ENCODE peak calls at places on chromosomes 13 and 19, in nine cellular contexts. F, W, V, K, X, C, J, L and H are unnamed samples.

GRCh38 chr13:36819811-36820140 is 754 bp downstream of the RFXAP start:
- DNase-seq in K (no peak), C (no peak), J (no peak), V (peak), W (peak), L (peak), F (no peak), X (no peak), H (no peak)

GRCh38 chr19:45125975-45126493 is 33.1 kb downstream of the PPP1R37 start:
- DNase-seq in X (peak), V (no peak), K (peak), J (no peak), C (peak), L (peak), F (peak), W (peak), H (no peak)

GRCh38 chr19:55173717-55174409 is 6.2 kb downstream of the SYT5 start:
- DNase-seq in W (peak), C (peak), V (peak), L (peak), X (peak), K (no peak), J (peak), F (peak), H (no peak)

GRCh38 chr19:50381881-50382729 is 2.0 kb upstream of the POLD1 start:
- DNase-seq in J (no peak), V (no peak), K (no peak), L (no peak), C (no peak), W (no peak), F (no peak), X (no peak), H (no peak)

GRCh38 chr13:113631341-113632095 is 26.5 kb downstream of the ATP4B start:
- DNase-seq in K (peak), F (peak), J (no peak), W (no peak), V (no peak), C (no peak), X (no peak), L (no peak), H (no peak)

GRCh38 chr19:3289971-3290569 is 65.6 kb downstream of the CELF5 start:
- DNase-seq in K (no peak), W (no peak), X (no peak), C (no peak), J (no peak), F (no peak), L (no peak), V (no peak), H (no peak)

GRCh38 chr13:94362411-94362909 is 117.0 kb downstream of the DCT start:
- DNase-seq in V (peak), X (peak), W (peak), L (peak), C (peak), K (no peak), F (no peak), J (peak), H (peak)

GRCh38 chr19:39246951-39247669 is 1.5 kb downstream of the IFNL4 start:
- DNase-seq in C (no peak), L (no peak), K (no peak), F (peak), V (no peak), W (no peak), J (no peak), X (no peak), H (no peak)

GRCh38 chr13:90201676-90202425 is 1145.6 kb upstream of the MIR17HG start:
- DNase-seq in L (no peak), K (no peak), W (peak), X (no peak), C (peak), V (no peak), J (no peak), F (no peak), H (no peak)

GRCh38 chr13:77565635-77566034 is 30.1 kb downstream of the SCEL start:
- DNase-seq in W (peak), V (no peak), X (peak), J (no peak), K (no peak), L (peak), F (no peak), C (no peak), H (no peak)

GRCh38 chr13:27622102-27622820 is 569 bp downstream of the POLR1D start:
- DNase-seq in F (no peak), K (no peak), W (no peak), C (no peak), X (no peak), L (no peak), V (no peak), J (no peak), H (no peak)

GRCh38 chr13:112734696-112735547 is 45.1 kb downstream of the ATP11A start:
- DNase-seq in J (no peak), W (no peak), V (no peak), L (no peak), X (no peak), K (no peak), F (no peak), C (no peak), H (no peak)

GRCh38 chr13:44223785-44224432 is 149.7 kb upstream of the SERP2 start:
- DNase-seq in J (no peak), F (no peak), L (no peak), K (no peak), X (no peak), C (no peak), W (peak), V (no peak), H (no peak)

GRCh38 chr19:13830761-13831481 is 35.7 kb downstream of the ZSWIM4 start:
- DNase-seq in C (no peak), J (no peak), L (no peak), V (no peak), F (no peak), K (no peak), X (no peak), W (no peak), H (no peak)

GRCh38 chr13:113658836-113659235 is 838 bp upstream of the ATP4B start:
- DNase-seq in L (no peak), W (no peak), F (peak), V (no peak), K (peak), J (no peak), C (no peak), X (no peak), H (no peak)

GRCh38 chr13:48542581-48543341 is 9.9 kb upstream of the RCBTB2 start:
- DNase-seq in C (peak), W (peak), F (peak), X (no peak), J (peak), L (no peak), K (peak), V (no peak), H (no peak)

GRCh38 chr13:97567510-97568243 is 133.7 kb downstream of the RAP2A start:
- DNase-seq in J (peak), K (peak), X (peak), L (no peak), C (no peak), W (peak), F (no peak), V (peak), H (no peak)

GRCh38 chr13:49933511-49933910 is 2.6 kb downstream of the SPRYD7 start:
- DNase-seq in X (no peak), V (no peak), W (peak), K (no peak), F (no peak), C (no peak), J (no peak), L (no peak), H (no peak)

GRCh38 chr19:48120505-48120904 is 9.9 kb upstream of the PLA2G4C start:
- DNase-seq in V (no peak), J (no peak), W (no peak), L (no peak), X (no peak), F (no peak), K (no peak), C (no peak), H (no peak)

GRCh38 chr19:3201072-3201700 is 15.5 kb downstream of the NCLN start:
- DNase-seq in L (no peak), V (no peak), K (no peak), C (no peak), X (no peak), W (no peak), J (no peak), F (no peak), H (no peak)

GRCh38 chr19:2271516-2272103 is 10.4 kb downstream of the PEAK3 start:
- DNase-seq in V (peak), L (peak), W (peak), J (peak), X (no peak), F (no peak), C (no peak), K (no peak), H (no peak)

GRCh38 chr13:93476175-93476574 is 249.6 kb downstream of the GPC6 start:
- DNase-seq in J (no peak), C (no peak), X (no peak), K (no peak), W (peak), L (peak), F (no peak), V (peak), H (no peak)

GRCh38 chr13:49958321-49958720 is 22.2 kb upstream of the SPRYD7 start:
- DNase-seq in K (no peak), L (peak), C (no peak), J (no peak), F (no peak), X (no peak), W (no peak), V (no peak), H (no peak)

GRCh38 chr13:110047511-110047910 is 259.4 kb downstream of the COL4A1 start:
- DNase-seq in J (peak), F (peak), V (no peak), W (peak), X (no peak), K (peak), L (no peak), C (peak), H (no peak)

GRCh38 chr19:49064768-49065611 is at the start of gene NTF4:
- DNase-seq in L (no peak), K (peak), W (peak), V (no peak), C (no peak), J (no peak), F (no peak), X (peak), H (peak)

GRCh38 chr13:74771964-74772363 is 637.8 kb upstream of the KLF12 start:
- DNase-seq in X (no peak), C (no peak), V (peak), K (no peak), W (peak), L (peak), J (no peak), F (no peak), H (no peak)

GRCh38 chr19:55092423-55093318 is 17.0 kb downstream of the EPS8L1 start:
- DNase-seq in W (no peak), V (no peak), F (no peak), C (no peak), L (no peak), X (no peak), K (no peak), J (no peak), H (no peak)

GRCh38 chr13:26459276-26460131 is 98.0 kb upstream of the WASF3 start:
- DNase-seq in L (no peak), X (no peak), C (peak), V (no peak), J (no peak), K (no peak), F (peak), W (no peak), H (no peak)

GRCh38 chr13:50387124-50387581 is 371.9 kb downstream of the KCNRG start:
- DNase-seq in V (no peak), C (peak), X (no peak), W (no peak), K (peak), L (no peak), J (peak), F (peak), H (no peak)

GRCh38 chr19:10603084-10603872 is 16.2 kb upstream of the AP1M2 start:
- DNase-seq in K (peak), X (no peak), F (peak), V (no peak), L (no peak), W (no peak), C (peak), J (peak), H (no peak)

GRCh38 chr19:3695986-3696659 is 4.1 kb downstream of the PIP5K1C start:
- DNase-seq in F (no peak), J (no peak), X (no peak), W (no peak), L (no peak), K (no peak), V (no peak), C (no peak), H (no peak)

GRCh38 chr19:53161123-53161522 is 2.3 kb upstream of the ZNF347 start:
- DNase-seq in J (no peak), C (no peak), X (no peak), F (no peak), L (no peak), V (no peak), K (no peak), W (no peak), H (no peak)

GRCh38 chr13:113299951-113300350 is 2.9 kb downstream of the LAMP1 start:
- DNase-seq in J (no peak), K (no peak), W (peak), C (no peak), X (no peak), F (no peak), V (no peak), L (no peak), H (no peak)

GRCh38 chr13:20566424-20566916 is 487 bp upstream of the IFT88 start:
- DNase-seq in W (peak), X (peak), L (peak), C (no peak), F (no peak), K (no peak), V (peak), J (peak), H (peak)

GRCh38 chr19:48419158-48419920 is 25.9 kb downstream of the GRIN2D start:
- DNase-seq in W (peak), J (no peak), L (no peak), X (no peak), K (no peak), V (no peak), C (peak), F (peak), H (no peak)

GRCh38 chr13:34420975-34421719 is 520.9 kb upstream of the NBEA start:
- DNase-seq in V (no peak), C (no peak), J (no peak), X (no peak), W (no peak), L (no peak), K (no peak), F (no peak), H (no peak)
- TF ChIP-seq CTCF in V (peak), C (no peak), J (no peak), X (no peak), W (peak), L (no peak), K (no peak), F (no peak), H (no peak)

GRCh38 chr19:32138416-32138815 is 207.0 kb upstream of the ZNF507 start:
- DNase-seq in X (no peak), V (no peak), L (no peak), W (no peak), C (no peak), J (no peak), F (no peak), K (no peak), H (no peak)
- TF ChIP-seq CTCF in X (no peak), V (no peak), L (no peak), W (no peak), C (no peak), J (no peak), F (peak), K (no peak), H (no peak)

DNA sequence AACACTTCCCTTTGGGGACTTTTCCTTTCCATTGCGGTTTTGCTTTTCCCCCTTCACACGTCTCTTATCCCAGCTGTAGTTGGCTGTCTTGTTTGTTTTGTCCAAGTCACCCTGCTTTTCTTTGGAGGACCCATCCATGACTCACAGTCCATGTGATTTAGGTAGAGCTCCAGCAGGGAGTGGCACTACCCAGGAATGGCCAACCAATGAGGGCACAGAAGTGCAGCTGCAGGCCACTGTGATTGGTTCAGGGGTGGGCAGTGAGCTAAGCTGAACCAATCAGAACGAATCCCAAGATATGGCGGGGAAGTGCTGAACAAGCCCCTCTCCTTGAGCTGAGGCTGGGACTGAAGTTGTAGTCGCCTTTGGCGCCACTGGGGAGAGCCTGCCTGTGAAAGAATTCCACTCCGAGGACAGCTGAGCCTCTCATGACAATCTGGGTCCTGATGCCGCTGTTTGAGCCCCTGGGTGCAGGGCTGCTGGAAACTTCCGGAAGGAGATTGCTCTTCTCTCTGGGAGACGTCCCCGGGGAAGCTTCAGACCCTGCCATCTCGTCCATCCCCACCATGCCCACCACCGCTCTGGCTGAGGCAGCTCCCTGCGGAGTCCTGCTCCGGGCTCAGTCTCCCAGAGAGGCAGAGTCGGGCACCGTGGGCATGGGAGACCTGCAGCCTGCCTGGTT is 62.9 kb upstream of the URI1 start:
- DNase-seq in K (no peak), L (peak), C (no peak), W (no peak), V (peak), X (peak), F (no peak), J (no peak), H (no peak)
- TF ChIP-seq CTCF in K (no peak), L (no peak), C (no peak), W (no peak), V (no peak), X (no peak), F (no peak), J (no peak), H (no peak)

DNA sequence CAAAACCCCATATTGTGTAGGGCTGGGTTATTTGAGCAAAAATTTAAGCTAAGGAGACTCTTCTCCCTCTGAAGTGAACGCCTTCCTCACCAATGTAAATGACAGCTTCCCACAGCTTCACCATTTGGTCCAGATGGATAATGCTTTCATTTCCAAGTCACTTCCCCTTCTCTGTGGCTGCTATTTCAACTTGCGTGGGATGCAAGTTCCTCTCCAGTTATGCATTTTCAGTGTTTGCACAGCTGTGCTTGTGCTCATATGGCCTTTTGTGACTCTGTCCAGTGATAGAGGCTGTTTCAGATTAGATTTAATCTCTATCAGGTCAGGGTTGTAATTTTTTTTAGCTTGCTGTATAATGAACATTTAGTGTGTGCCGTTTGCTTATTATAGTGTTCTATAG is 86.4 kb downstream of the TNFRSF19 start:
- DNase-seq in X (no peak), L (peak), F (no peak), K (no peak), C (peak), J (no peak), V (no peak), W (peak), H (no peak)
- TF ChIP-seq CTCF in X (no peak), L (no peak), F (no peak), K (no peak), C (no peak), J (no peak), V (no peak), W (no peak), H (no peak)

DNA sequence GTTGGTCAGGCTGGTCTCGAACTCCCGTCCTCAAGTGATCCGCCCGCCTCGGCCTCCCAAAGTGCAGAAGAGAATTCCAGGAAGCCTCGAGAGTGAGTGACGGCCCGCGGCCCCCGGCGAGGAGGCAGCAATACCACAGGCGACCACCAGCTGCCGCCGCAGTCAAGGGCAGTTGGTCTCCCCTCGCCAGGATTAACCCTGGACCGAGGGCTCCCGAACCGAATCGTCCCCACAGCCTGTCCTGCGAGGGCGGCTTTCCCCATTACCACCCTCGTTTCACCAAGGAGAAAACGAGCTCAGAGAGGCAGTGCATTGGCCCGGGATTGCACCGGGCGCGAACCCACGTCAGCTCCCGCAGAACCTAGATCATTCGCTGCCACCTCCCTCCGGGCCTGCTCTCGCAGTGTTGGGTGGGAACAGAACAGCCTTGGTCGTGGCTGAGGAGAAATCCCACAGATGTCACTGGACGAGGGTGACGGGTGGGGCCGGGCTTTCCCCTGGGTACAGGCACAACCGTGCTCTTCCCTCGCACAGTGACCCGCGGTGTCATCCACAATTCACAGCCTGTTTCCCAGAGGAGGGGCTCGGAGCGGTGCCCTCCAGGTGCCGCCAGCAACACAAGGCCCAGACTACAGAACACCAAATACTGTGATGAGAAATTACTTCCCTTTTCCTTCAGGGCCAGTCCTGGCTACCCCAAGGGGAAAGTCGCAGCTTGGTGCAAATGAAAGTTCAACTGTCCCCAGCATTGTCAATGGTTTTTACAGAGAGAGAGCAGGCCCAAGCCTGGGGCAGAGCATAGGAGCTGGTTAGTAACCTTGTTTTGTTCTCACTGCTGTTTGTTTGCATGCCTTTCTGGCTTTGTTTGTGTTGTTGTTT is 24.8 kb downstream of the C2CD4C start:
- DNase-seq in V (no peak), K (no peak), L (no peak), F (no peak), J (no peak), C (no peak), W (peak), X (no peak), H (no peak)
- TF ChIP-seq CTCF in V (peak), K (peak), L (no peak), F (peak), J (peak), C (peak), W (peak), X (peak), H (no peak)

DNA sequence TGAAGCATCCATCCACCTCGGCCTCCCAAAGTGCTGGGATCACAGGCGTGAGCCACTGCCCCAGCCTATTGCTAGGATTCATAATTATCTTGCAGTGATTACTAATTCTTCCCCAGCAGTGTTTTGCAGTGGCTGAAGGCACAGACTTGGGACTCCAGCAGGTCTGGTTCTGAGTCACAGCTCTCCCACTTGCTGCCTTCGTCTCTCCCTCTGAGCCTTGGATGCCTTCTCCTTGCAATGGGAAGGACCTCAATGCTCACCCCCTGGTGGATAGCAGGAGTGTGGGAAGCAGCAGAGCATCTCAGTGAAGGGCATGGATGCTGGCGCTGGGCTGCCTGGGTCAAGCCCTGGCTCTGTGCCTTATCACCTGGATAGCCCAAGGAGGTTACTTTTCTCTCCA is 37.6 kb upstream of the SHKBP1 start:
- DNase-seq in C (no peak), J (no peak), V (no peak), L (no peak), W (no peak), F (no peak), K (no peak), X (no peak), H (no peak)
- TF ChIP-seq CTCF in C (no peak), J (no peak), V (peak), L (no peak), W (no peak), F (no peak), K (no peak), X (no peak), H (no peak)

GRCh38 chr19:41932259-41933130 is 4.2 kb upstream of the ERFL start:
- DNase-seq in C (no peak), L (no peak), J (no peak), W (no peak), X (no peak), F (no peak), K (no peak), V (no peak), H (no peak)

GRCh38 chr19:41933131-41933458 is 4.8 kb upstream of the ERFL start:
- DNase-seq in L (no peak), C (no peak), X (no peak), F (no peak), J (no peak), V (no peak), K (no peak), W (no peak), H (no peak)

GRCh38 chr19:41930322-41930722 is 2.1 kb upstream of the ERFL start:
- DNase-seq in X (no peak), C (no peak), F (no peak), K (no peak), V (no peak), L (no peak), W (no peak), J (no peak), H (no peak)

GRCh38 chr19:41929536-41930071 is 1.4 kb upstream of the ERFL start:
- DNase-seq in L (no peak), J (no peak), V (no peak), C (no peak), K (no peak), W (no peak), X (no peak), F (no peak), H (no peak)

GRCh38 chr19:41930926-41931592 is 2.8 kb upstream of the ERFL start:
- DNase-seq in F (no peak), J (no peak), V (no peak), X (no peak), L (no peak), K (no peak), W (no peak), C (no peak), H (peak)
- TF ChIP-seq CTCF in F (peak), J (no peak), V (peak), X (peak), L (peak), K (no peak), W (peak), C (no peak), H (peak)